ENCODE peak calls at places on chromosomes 11 and 22, in six cellular contexts. One of them, this sample, is unnamed.
A peak's percentile ranks its signal among the peaks of the same experiment; 100 is the strongest.

GRCh38 chr11:33893711-33894401 is 2.0 kb upstream of the LMO2 start:
- DNase-seq in HCT116: no peak
- DNase-seq in MCF 10A: no peak
- DNase-seq in HFFc6: no peak
- DNase-seq in endodermal cell: no peak
- DNase-seq in fibroblast of lung: no peak
- DNase-seq in this sample: peak; percentile 51

GRCh38 chr22:29268511-29269229 is 602 bp downstream of the EWSR1 start:
- DNase-seq in HCT116: peak; percentile 1
- DNase-seq in MCF 10A: peak; percentile 48
- DNase-seq in HFFc6: peak; percentile 56
- DNase-seq in endodermal cell: peak; percentile 79
- DNase-seq in fibroblast of lung: peak; percentile 78
- DNase-seq in this sample: peak; percentile 53

GRCh38 chr11:70885721-70886305 is 366.6 kb downstream of the SHANK2 start:
- DNase-seq in HCT116: no peak
- DNase-seq in MCF 10A: no peak
- DNase-seq in HFFc6: no peak
- DNase-seq in endodermal cell: no peak
- DNase-seq in fibroblast of lung: no peak
- DNase-seq in this sample: no peak

GRCh38 chr11:75349540-75350116 is 1.8 kb downstream of the ARRB1 start:
- DNase-seq in HCT116: no peak
- DNase-seq in MCF 10A: no peak
- DNase-seq in HFFc6: no peak
- DNase-seq in endodermal cell: peak; percentile 76
- DNase-seq in fibroblast of lung: no peak
- DNase-seq in this sample: no peak

GRCh38 chr22:36328635-36329216 is 59.0 kb downstream of the MYH9 start:
- DNase-seq in HCT116: no peak
- DNase-seq in MCF 10A: peak; percentile 87
- DNase-seq in HFFc6: peak; percentile 91
- DNase-seq in endodermal cell: no peak
- DNase-seq in fibroblast of lung: peak; percentile 90
- DNase-seq in this sample: peak; percentile 69

GRCh38 chr11:110793556-110793955 is 81.3 kb upstream of the ARHGAP20 start:
- DNase-seq in HCT116: no peak
- DNase-seq in MCF 10A: no peak
- DNase-seq in HFFc6: no peak
- DNase-seq in endodermal cell: no peak
- DNase-seq in fibroblast of lung: no peak
- DNase-seq in this sample: no peak

GRCh38 chr11:46520971-46521745 is 72.7 kb downstream of the AMBRA1 start:
- DNase-seq in HCT116: no peak
- DNase-seq in MCF 10A: peak; percentile 48
- DNase-seq in HFFc6: peak; percentile 78
- DNase-seq in endodermal cell: peak; percentile 52
- DNase-seq in fibroblast of lung: peak; percentile 61
- DNase-seq in this sample: no peak

GRCh38 chr11:13777341-13777985 is 109.0 kb downstream of the FAR1 start:
- DNase-seq in HCT116: no peak
- DNase-seq in MCF 10A: no peak
- DNase-seq in HFFc6: no peak
- DNase-seq in endodermal cell: peak; percentile 84
- DNase-seq in fibroblast of lung: no peak
- DNase-seq in this sample: no peak

GRCh38 chr11:16611395-16612233 is 126.8 kb upstream of the C11orf58 start:
- DNase-seq in HCT116: no peak
- DNase-seq in MCF 10A: no peak
- DNase-seq in HFFc6: no peak
- DNase-seq in endodermal cell: peak; percentile 68
- DNase-seq in fibroblast of lung: peak; percentile 20
- DNase-seq in this sample: no peak

GRCh38 chr11:20035701-20036601 is 124.3 kb downstream of the DBX1 start:
- DNase-seq in HCT116: no peak
- DNase-seq in MCF 10A: peak; percentile 99
- DNase-seq in HFFc6: peak; percentile 61
- DNase-seq in endodermal cell: no peak
- DNase-seq in fibroblast of lung: peak; percentile 97
- DNase-seq in this sample: no peak

GRCh38 chr11:48005133-48005532 is 24.8 kb downstream of the PTPRJ start:
- DNase-seq in HCT116: no peak
- DNase-seq in MCF 10A: no peak
- DNase-seq in HFFc6: no peak
- DNase-seq in endodermal cell: no peak
- DNase-seq in fibroblast of lung: peak; percentile 47
- DNase-seq in this sample: no peak

GRCh38 chr11:47305734-47306483 is 36.0 kb downstream of the MADD start:
- DNase-seq in HCT116: no peak
- DNase-seq in MCF 10A: peak; percentile 19
- DNase-seq in HFFc6: peak; percentile 42
- DNase-seq in endodermal cell: no peak
- DNase-seq in fibroblast of lung: no peak
- DNase-seq in this sample: no peak

GRCh38 chr11:33970984-33971466 is 79.1 kb upstream of the LMO2 start:
- DNase-seq in HCT116: peak; percentile 64
- DNase-seq in MCF 10A: peak; percentile 66
- DNase-seq in HFFc6: peak; percentile 39
- DNase-seq in endodermal cell: peak; percentile 79
- DNase-seq in fibroblast of lung: peak; percentile 62
- DNase-seq in this sample: no peak

GRCh38 chr11:17563961-17564686 is 17.1 kb downstream of the OTOG start:
- DNase-seq in HCT116: no peak
- DNase-seq in MCF 10A: no peak
- DNase-seq in HFFc6: no peak
- DNase-seq in endodermal cell: peak; percentile 37
- DNase-seq in fibroblast of lung: no peak
- DNase-seq in this sample: peak; percentile 1

GRCh38 chr11:12915093-12915492 is 94.0 kb upstream of the RASSF10 start:
- DNase-seq in HCT116: no peak
- DNase-seq in MCF 10A: no peak
- DNase-seq in HFFc6: no peak
- DNase-seq in endodermal cell: no peak
- DNase-seq in fibroblast of lung: no peak
- DNase-seq in this sample: no peak

GRCh38 chr11:66189031-66189745 is 79.3 kb upstream of the RAB1B start:
- DNase-seq in HCT116: no peak
- DNase-seq in MCF 10A: peak; percentile 9
- DNase-seq in HFFc6: no peak
- DNase-seq in endodermal cell: no peak
- DNase-seq in fibroblast of lung: no peak
- DNase-seq in this sample: no peak

GRCh38 chr22:30212363-30212995 is 34.1 kb downstream of the LIF start:
- DNase-seq in HCT116: peak; percentile 93
- DNase-seq in MCF 10A: peak; percentile 94
- DNase-seq in HFFc6: peak; percentile 83
- DNase-seq in endodermal cell: no peak
- DNase-seq in fibroblast of lung: peak; percentile 90
- DNase-seq in this sample: no peak

GRCh38 chr11:57475671-57476222 is 15.4 kb downstream of the RTN4RL2 start:
- DNase-seq in HCT116: no peak
- DNase-seq in MCF 10A: no peak
- DNase-seq in HFFc6: no peak
- DNase-seq in endodermal cell: no peak
- DNase-seq in fibroblast of lung: no peak
- DNase-seq in this sample: no peak

GRCh38 chr11:117950999-117951961 is 22.1 kb upstream of the TMPRSS13 start:
- DNase-seq in HCT116: no peak
- DNase-seq in MCF 10A: no peak
- DNase-seq in HFFc6: no peak
- DNase-seq in endodermal cell: no peak
- DNase-seq in fibroblast of lung: no peak
- DNase-seq in this sample: no peak

GRCh38 chr11:97683733-97684132 is 1293.9 kb downstream of the JRKL start:
- DNase-seq in HCT116: no peak
- DNase-seq in MCF 10A: peak; percentile 48
- DNase-seq in HFFc6: no peak
- DNase-seq in endodermal cell: peak; percentile 84
- DNase-seq in fibroblast of lung: no peak
- DNase-seq in this sample: no peak

GRCh38 chr22:41826001-41826400 is 6.9 kb upstream of the SREBF2 start:
- DNase-seq in HCT116: no peak
- DNase-seq in MCF 10A: no peak
- DNase-seq in HFFc6: no peak
- DNase-seq in endodermal cell: no peak
- DNase-seq in fibroblast of lung: no peak
- DNase-seq in this sample: no peak

GRCh38 chr22:41820447-41820846 is 12.5 kb upstream of the SREBF2 start:
- DNase-seq in HCT116: no peak
- DNase-seq in MCF 10A: no peak
- DNase-seq in HFFc6: no peak
- DNase-seq in endodermal cell: no peak
- DNase-seq in fibroblast of lung: no peak
- DNase-seq in this sample: no peak

GRCh38 chr22:41821449-41822030 is 11.4 kb upstream of the SREBF2 start:
- DNase-seq in HCT116: no peak
- DNase-seq in MCF 10A: no peak
- DNase-seq in HFFc6: no peak
- DNase-seq in endodermal cell: no peak
- DNase-seq in fibroblast of lung: no peak
- DNase-seq in this sample: no peak

GRCh38 chr22:41825376-41825775 is 7.5 kb upstream of the SREBF2 start:
- DNase-seq in HCT116: no peak
- DNase-seq in MCF 10A: no peak
- DNase-seq in HFFc6: no peak
- DNase-seq in endodermal cell: peak; percentile 56
- DNase-seq in fibroblast of lung: peak; percentile 35
- DNase-seq in this sample: no peak

DNA sequence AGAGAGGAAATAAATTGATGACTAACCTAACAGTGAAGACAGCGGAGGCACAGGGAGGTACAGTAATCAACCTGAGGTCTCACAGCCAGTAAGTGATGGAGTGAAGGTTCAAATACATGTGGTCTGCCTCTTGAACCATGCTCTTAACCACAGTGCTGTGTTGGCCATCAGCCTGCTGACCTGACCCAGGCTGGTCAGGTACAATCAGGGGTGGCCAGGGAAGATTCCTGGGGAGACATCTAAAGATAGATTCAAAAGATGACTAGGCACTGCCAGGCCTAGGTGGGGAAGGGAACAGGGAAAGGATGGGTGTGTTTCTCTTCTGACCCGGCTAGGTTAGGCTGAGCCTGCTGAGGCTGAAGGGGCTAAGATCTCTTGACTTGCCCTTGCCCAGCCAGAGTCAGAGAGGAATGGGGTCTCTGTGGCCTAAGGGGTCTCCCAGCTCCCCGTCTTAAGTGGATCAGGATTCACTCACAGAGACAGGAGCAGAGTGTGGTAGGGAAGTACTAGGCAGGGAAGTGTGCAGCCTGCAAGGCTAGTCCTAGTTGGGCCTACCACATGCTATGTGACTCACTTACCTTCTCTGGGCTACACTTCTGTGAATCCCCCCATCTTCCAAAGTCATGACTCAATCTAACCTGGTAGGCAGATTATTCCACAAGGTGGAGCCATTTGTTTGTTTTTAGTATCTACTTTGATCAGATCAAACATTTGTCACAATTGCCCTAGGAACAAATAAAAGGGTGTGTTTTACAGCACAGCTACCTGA is 10.4 kb upstream of the SREBF2 start:
- DNase-seq in HCT116: peak; percentile 62
- DNase-seq in MCF 10A: peak; percentile 71
- DNase-seq in HFFc6: peak; percentile 74
- DNase-seq in endodermal cell: no peak
- DNase-seq in fibroblast of lung: peak; percentile 69
- DNase-seq in this sample: no peak
- TF ChIP-seq CTCF in HCT116: peak; percentile 46
- TF ChIP-seq CTCF in MCF 10A: peak; percentile 51
- TF ChIP-seq CTCF in HFFc6: peak; percentile 78
- TF ChIP-seq CTCF in endodermal cell: peak; percentile 67
- TF ChIP-seq CTCF in fibroblast of lung: peak; percentile 30
- TF ChIP-seq CTCF in this sample: peak; percentile 61

GRCh38 chr11:11789735-11790369 is 51.9 kb upstream of the USP47 start:
- DNase-seq in HCT116: no peak
- DNase-seq in MCF 10A: peak; percentile 25
- DNase-seq in HFFc6: peak; percentile 15
- DNase-seq in endodermal cell: peak; percentile 54
- DNase-seq in fibroblast of lung: peak; percentile 39
- DNase-seq in this sample: no peak
- TF ChIP-seq CTCF in HCT116: peak; percentile 68
- TF ChIP-seq CTCF in MCF 10A: peak; percentile 45
- TF ChIP-seq CTCF in HFFc6: peak; percentile 81
- TF ChIP-seq CTCF in endodermal cell: peak; percentile 86
- TF ChIP-seq CTCF in fibroblast of lung: peak; percentile 61
- TF ChIP-seq CTCF in this sample: no peak

GRCh38 chr11:64248578-64248977 is 1.8 kb upstream of the PPP1R14B start:
- DNase-seq in HCT116: no peak
- DNase-seq in MCF 10A: no peak
- DNase-seq in HFFc6: no peak
- DNase-seq in endodermal cell: peak; percentile 89
- DNase-seq in fibroblast of lung: no peak
- DNase-seq in this sample: no peak

GRCh38 chr11:64245401-64245796 is 1.3 kb downstream of the PPP1R14B start:
- DNase-seq in HCT116: no peak
- DNase-seq in MCF 10A: peak; percentile 53
- DNase-seq in HFFc6: no peak
- DNase-seq in endodermal cell: no peak
- DNase-seq in fibroblast of lung: no peak
- DNase-seq in this sample: no peak

GRCh38 chr11:64247729-64248531 is 1.2 kb upstream of the PPP1R14B start:
- DNase-seq in HCT116: no peak
- DNase-seq in MCF 10A: no peak
- DNase-seq in HFFc6: no peak
- DNase-seq in endodermal cell: no peak
- DNase-seq in fibroblast of lung: no peak
- DNase-seq in this sample: no peak

GRCh38 chr11:64245797-64246623 is 733 bp downstream of the PPP1R14B start:
- DNase-seq in HCT116: no peak
- DNase-seq in MCF 10A: peak; percentile 97
- DNase-seq in HFFc6: peak; percentile 88
- DNase-seq in endodermal cell: peak; percentile 80
- DNase-seq in fibroblast of lung: peak; percentile 83
- DNase-seq in this sample: peak; percentile 62

GRCh38 chr11:64246874-64247728 is at the start of gene PPP1R14B:
- DNase-seq in HCT116: no peak
- DNase-seq in MCF 10A: peak; percentile 86
- DNase-seq in HFFc6: peak; percentile 90
- DNase-seq in endodermal cell: peak; percentile 96
- DNase-seq in fibroblast of lung: peak; percentile 77
- DNase-seq in this sample: peak; percentile 69
- TF ChIP-seq CTCF in HCT116: no peak
- TF ChIP-seq CTCF in MCF 10A: no peak
- TF ChIP-seq CTCF in HFFc6: peak; percentile 54
- TF ChIP-seq CTCF in endodermal cell: peak; percentile 54
- TF ChIP-seq CTCF in fibroblast of lung: no peak
- TF ChIP-seq CTCF in this sample: no peak

GRCh38 chr11:87740968-87741367 is 434.3 kb downstream of the RAB38 start:
- DNase-seq in HCT116: no peak
- DNase-seq in MCF 10A: no peak
- DNase-seq in HFFc6: no peak
- DNase-seq in endodermal cell: no peak
- DNase-seq in fibroblast of lung: no peak
- DNase-seq in this sample: no peak

GRCh38 chr11:87740513-87740912 is 434.7 kb downstream of the RAB38 start:
- DNase-seq in HCT116: no peak
- DNase-seq in MCF 10A: no peak
- DNase-seq in HFFc6: no peak
- DNase-seq in endodermal cell: no peak
- DNase-seq in fibroblast of lung: no peak
- DNase-seq in this sample: no peak

GRCh38 chr11:87739766-87740165 is 435.5 kb downstream of the RAB38 start:
- DNase-seq in HCT116: no peak
- DNase-seq in MCF 10A: no peak
- DNase-seq in HFFc6: no peak
- DNase-seq in endodermal cell: no peak
- DNase-seq in fibroblast of lung: no peak
- DNase-seq in this sample: no peak

GRCh38 chr11:87743002-87743401 is 432.2 kb downstream of the RAB38 start:
- DNase-seq in HCT116: no peak
- DNase-seq in MCF 10A: peak; percentile 9
- DNase-seq in HFFc6: no peak
- DNase-seq in endodermal cell: peak; percentile 68
- DNase-seq in fibroblast of lung: no peak
- DNase-seq in this sample: no peak
- TF ChIP-seq CTCF in HCT116: peak; percentile 43
- TF ChIP-seq CTCF in MCF 10A: no peak
- TF ChIP-seq CTCF in HFFc6: no peak
- TF ChIP-seq CTCF in endodermal cell: peak; percentile 82
- TF ChIP-seq CTCF in fibroblast of lung: no peak
- TF ChIP-seq CTCF in this sample: no peak

This sample was measured in natural killer cell.